ENCODE peak calls at places on chromosome 16, in seven cellular contexts. Y is activated CD8-positive, alpha-beta memory T cell treated with anti-CD3 and anti-CD28 coated beads for 4 hours; R is ELF-1; I is nephron progenitor cell; L is stimulated activated CD4-positive, alpha-beta T cell treated with anti-CD3 and anti-CD28 coated beads, Interleukin-4, amount 100 ng/mL, for 48 hours; V is MM.1S; S is NB4. P is an unnamed sample.

GRCh38 chr16:16817203-16817602 is 438.3 kb downstream of the NPIPA7 start:
- DNase-seq in Y (no peak), R (no peak), I (no peak), L (no peak), V (no peak), S (no peak), P (no peak)

GRCh38 chr16:86892509-86892908 is 314.2 kb downstream of the FOXL1 start:
- DNase-seq in Y (no peak), R (no peak), I (no peak), L (no peak), V (no peak), S (peak), P (no peak)

GRCh38 chr16:31421587-31421986 is 6.6 kb downstream of the COX6A2 start:
- DNase-seq in Y (peak), R (no peak), I (no peak), L (peak), V (no peak), S (no peak), P (no peak)

GRCh38 chr16:86033016-86033474 is 134.1 kb downstream of the IRF8 start:
- DNase-seq in Y (no peak), R (peak), I (peak), L (no peak), V (no peak), S (no peak), P (no peak)

GRCh38 chr16:2457267-2457666 is 2.6 kb upstream of the TEDC2 start:
- DNase-seq in Y (no peak), R (no peak), I (no peak), L (no peak), V (no peak), S (no peak), P (no peak)

GRCh38 chr16:18783430-18784341 is 6.4 kb downstream of the RPS15A start:
- DNase-seq in Y (no peak), R (no peak), I (no peak), L (no peak), V (no peak), S (no peak), P (no peak)

GRCh38 chr16:31038993-31039392 is 5.6 kb downstream of the STX4 start:
- DNase-seq in Y (no peak), R (no peak), I (no peak), L (no peak), V (no peak), S (no peak), P (no peak)

GRCh38 chr16:57938484-57938883 is 32.4 kb downstream of the CNGB1 start:
- DNase-seq in Y (no peak), R (no peak), I (no peak), L (no peak), V (no peak), S (no peak), P (no peak)

GRCh38 chr16:49278944-49279725 is 2.5 kb downstream of the CBLN1 start:
- DNase-seq in Y (no peak), R (peak), I (peak), L (no peak), V (no peak), S (no peak), P (no peak)

GRCh38 chr16:11060856-11061255 is 116.5 kb downstream of the CLEC16A start:
- DNase-seq in Y (no peak), R (no peak), I (no peak), L (no peak), V (no peak), S (no peak), P (no peak)

GRCh38 chr16:84758627-84759026 is 58.8 kb downstream of the USP10 start:
- DNase-seq in Y (no peak), R (no peak), I (no peak), L (no peak), V (no peak), S (no peak), P (no peak)

GRCh38 chr16:30659507-30660423 is 1.5 kb downstream of the FBRS start:
- DNase-seq in Y (peak), R (no peak), I (peak), L (peak), V (peak), S (peak), P (peak)

GRCh38 chr16:17512636-17513220 is 42.0 kb upstream of the XYLT1 start:
- DNase-seq in Y (no peak), R (no peak), I (no peak), L (no peak), V (peak), S (no peak), P (no peak)

GRCh38 chr16:4691666-4692412 is 1.5 kb upstream of the NUDT16L1 start:
- DNase-seq in Y (no peak), R (no peak), I (no peak), L (no peak), V (no peak), S (peak), P (no peak)

GRCh38 chr16:4415538-4416199 is 727 bp downstream of the CORO7 start:
- DNase-seq in Y (no peak), R (peak), I (peak), L (peak), V (peak), S (peak), P (peak)

P was measured in naive thymus-derived CD4-positive, alpha-beta T cell.